ENCODE peak calls at places on chromosomes 1 and 21, in four cellular contexts. C is WERI-Rb-1, E is right lobe of liver, K is cardiac muscle cell. M is an unnamed sample. For H3K27me3, the result is how much of the 10 kb centered on the place peaks cover.

GRCh38 chr1:18948048-18948912 is 8.2 kb downstream of the IFFO2 start:
- DNase-seq in C (no peak), K (peak), E (peak), M (no peak)

GRCh38 chr1:67769633-67770256 is 63.5 kb downstream of the GNG12 start:
- DNase-seq in K (no peak), C (no peak), E (no peak), M (no peak)

GRCh38 chr21:38914071-38914491 is 108.4 kb downstream of the ETS2 start:
- DNase-seq in E (no peak), C (no peak), K (no peak), M (no peak)

GRCh38 chr1:4937876-4938534 is 283.6 kb downstream of the AJAP1 start:
- DNase-seq in C (no peak), E (no peak), K (no peak), M (no peak)

GRCh38 chr1:912740-913301 is 10.9 kb upstream of the SAMD11 start:
- DNase-seq in E (peak), C (peak), K (peak), M (peak)

GRCh38 chr1:19703280-19703679 is 38.6 kb downstream of the HTR6 start:
- DNase-seq in E (no peak), C (no peak), K (no peak), M (no peak)

GRCh38 chr1:243287652-243288051 is 31.8 kb downstream of the SDCCAG8 start:
- DNase-seq in E (no peak), C (no peak), K (peak), M (no peak)

GRCh38 chr1:220483700-220484099 is 44.2 kb upstream of the MARK1 start:
- DNase-seq in E (no peak), K (peak), C (no peak), M (no peak)

GRCh38 chr1:209402697-209403096 is 180.8 kb upstream of the CAMK1G start:
- DNase-seq in K (no peak), C (no peak), E (no peak), M (no peak)

GRCh38 chr21:45525153-45525909 is 16.9 kb downstream of the SLC19A1 start:
- DNase-seq in K (no peak), C (no peak), E (peak), M (no peak)

GRCh38 chr1:114093624-114094302 is 59.9 kb downstream of the SYT6 start:
- DNase-seq in E (no peak), C (no peak), K (peak), M (no peak)

GRCh38 chr1:114092118-114092517 is 61.6 kb downstream of the SYT6 start:
- DNase-seq in K (no peak), E (no peak), C (no peak), M (no peak)

GRCh38 chr1:114094675-114095074 is 59.0 kb downstream of the SYT6 start:
- DNase-seq in C (no peak), E (no peak), K (no peak), M (no peak)

GRCh38 chr1:114091711-114092110 is 62.0 kb downstream of the SYT6 start:
- DNase-seq in E (no peak), K (no peak), C (no peak), M (no peak)

DNA sequence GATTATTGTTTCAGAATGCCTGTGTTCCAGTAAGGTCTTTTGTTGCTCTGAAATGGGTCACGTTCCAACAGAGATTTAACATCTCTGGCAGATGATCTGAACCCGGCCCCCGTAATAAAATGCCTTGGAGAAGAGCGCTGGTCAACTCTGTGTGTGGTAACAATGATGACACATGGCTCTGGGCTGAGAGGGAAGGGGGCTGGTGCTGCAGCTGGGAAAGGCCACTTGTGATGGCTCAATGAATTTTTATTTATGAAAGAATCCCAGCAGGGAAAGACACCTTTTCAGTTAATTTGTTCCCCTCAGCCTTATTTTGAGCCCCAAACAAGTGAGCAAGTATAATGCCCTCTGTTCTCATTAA is 59.4 kb downstream of the SYT6 start:
- DNase-seq in K (peak), E (no peak), C (no peak), M (no peak)
- H3K27me3 ChIP-seq in K (under half), E (under half), C (under half), M (under half)

GRCh38 chr21:34812510-34813265 is 143.9 kb downstream of the CLIC6 start:
- DNase-seq in E (no peak), C (no peak), K (peak), M (no peak)
- H3K27me3 ChIP-seq in E (under half), C (half or more), K (under half), M (under half)

DNA sequence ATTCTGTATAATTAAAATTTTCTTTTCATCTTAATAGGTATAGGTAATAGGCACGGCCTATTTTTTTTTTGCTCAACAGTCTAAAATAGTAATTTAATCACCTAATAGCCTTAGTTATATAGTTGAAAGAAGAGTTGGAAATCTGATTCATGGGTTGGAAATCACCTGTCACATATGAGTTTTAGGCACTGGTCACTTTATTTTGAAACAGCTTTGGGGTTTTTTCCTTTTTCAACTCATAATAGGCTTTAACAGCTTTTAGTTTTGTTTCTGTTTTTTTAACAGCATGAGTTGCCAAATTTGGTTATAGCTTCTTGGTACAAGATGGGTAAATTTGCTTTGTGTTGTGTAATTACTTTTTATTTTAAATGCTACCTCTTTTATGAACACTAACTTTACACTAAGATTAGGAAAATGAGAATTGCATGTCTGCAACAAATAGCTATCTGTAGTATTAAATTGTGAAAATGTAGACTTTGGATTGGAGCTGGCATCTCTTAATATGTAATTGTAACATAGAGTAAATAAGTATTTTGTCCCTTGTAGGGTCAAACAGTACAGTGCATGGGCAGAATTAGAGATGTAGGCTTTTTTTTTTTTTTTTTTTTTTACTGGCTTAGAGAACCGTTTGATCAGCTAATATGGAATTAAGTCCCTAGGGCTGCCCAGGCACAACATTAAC is 109.8 kb downstream of the OSBPL9 start:
- DNase-seq in E (no peak), K (no peak), C (no peak), M (no peak)
- H3K27me3 ChIP-seq in E (under half), K (under half), C (under half), M (under half)

GRCh38 chr1:226097866-226098625 is 35.5 kb downstream of the H3-3A start:
- DNase-seq in C (no peak), K (peak), E (no peak), M (no peak)
- H3K27me3 ChIP-seq in C (under half), K (under half), E (under half), M (under half)

M was measured in H7.